ENCODE peak calls at places on chromosomes 11 and 22, in five cellular contexts. D is A549, U is fibroblast of pulmonary artery, A is endothelial cell, S is nephron progenitor cell. M is an unnamed sample.

GRCh38 chr11:76588455-76589325 is 81.9 kb downstream of the LRRC32 start:
- DNase-seq in D (no peak), U (peak), A (peak), S (no peak), M (no peak)

GRCh38 chr11:3136542-3137455 is 28.3 kb downstream of the OSBPL5 start:
- DNase-seq in D (no peak), U (no peak), A (no peak), S (peak), M (peak)

GRCh38 chr11:63931045-63931444 is 7.8 kb upstream of the NAA40 start:
- DNase-seq in D (no peak), U (no peak), A (no peak), S (no peak), M (no peak)

GRCh38 chr22:36384766-36385400 is 2.9 kb downstream of the MYH9 start:
- DNase-seq in D (no peak), U (no peak), A (peak), S (peak), M (peak)

GRCh38 chr11:102293873-102294601 is 23.2 kb upstream of the BIRC3 start:
- DNase-seq in D (no peak), U (peak), A (no peak), S (no peak), M (peak)

GRCh38 chr11:22920939-22921565 is 60.8 kb upstream of the CCDC179 start:
- DNase-seq in D (peak), U (peak), A (peak), S (peak), M (peak)

GRCh38 chr22:26041931-26042330 is 127.3 kb upstream of the SEZ6L start:
- DNase-seq in D (no peak), U (no peak), A (no peak), S (no peak), M (no peak)

GRCh38 chr22:36456459-36456835 is 25.0 kb downstream of the TXN2 start:
- DNase-seq in D (no peak), U (no peak), A (no peak), S (no peak), M (no peak)

GRCh38 chr11:68923614-68924013 is 19.9 kb downstream of the IGHMBP2 start:
- DNase-seq in D (no peak), U (no peak), A (no peak), S (no peak), M (no peak)

GRCh38 chr22:26634189-26634588 is 12.4 kb downstream of the CRYBA4 start:
- DNase-seq in D (no peak), U (no peak), A (no peak), S (no peak), M (no peak)

GRCh38 chr11:10042699-10043098 is 251.3 kb downstream of the SBF2 start:
- DNase-seq in D (no peak), U (no peak), A (no peak), S (no peak), M (peak)

GRCh38 chr11:10514210-10514609 is 26.8 kb downstream of the RNF141 start:
- DNase-seq in D (no peak), U (peak), A (no peak), S (no peak), M (peak)

GRCh38 chr11:134544095-134544815 is 132.2 kb upstream of the B3GAT1 start:
- DNase-seq in D (no peak), U (no peak), A (no peak), S (no peak), M (no peak)

GRCh38 chr22:33781396-33781795 is 138.9 kb downstream of the LARGE1 start:
- DNase-seq in D (no peak), U (peak), A (no peak), S (no peak), M (no peak)

GRCh38 chr11:32386770-32387377 is 48.5 kb downstream of the WT1 start:
- DNase-seq in D (no peak), U (peak), A (no peak), S (no peak), M (peak)

GRCh38 chr11:119297938-119298337 is 19.0 kb downstream of the MCAM start:
- DNase-seq in D (no peak), U (no peak), A (no peak), S (no peak), M (no peak)

GRCh38 chr22:46761539-46762237 is 762 bp upstream of the TBC1D22A start:
- DNase-seq in D (no peak), U (no peak), A (no peak), S (no peak), M (no peak)

GRCh38 chr22:18112440-18112839 is 1.8 kb downstream of the TUBA8 start:
- DNase-seq in D (no peak), U (no peak), A (no peak), S (no peak), M (no peak)

GRCh38 chr11:33448461-33449130 is 191.4 kb downstream of the HIPK3 start:
- DNase-seq in D (no peak), U (peak), A (no peak), S (no peak), M (no peak)

GRCh38 chr11:119991022-119991404 is 146.9 kb downstream of the TRIM29 start:
- DNase-seq in D (no peak), U (no peak), A (no peak), S (no peak), M (no peak)

GRCh38 chr11:70378506-70379134 is 19.7 kb upstream of the CTTN start:
- DNase-seq in D (no peak), U (no peak), A (no peak), S (no peak), M (no peak)